ENCODE peak calls at places on chromosomes 3 and 15, in seven cellular contexts. W is mucosa of gallbladder; F is A673; R is stimulated activated CD4-positive, alpha-beta T cell treated with anti-CD3 and anti-CD28 coated beads, TNF-alpha, amount 100 ng/mL, for 1 hour; A is epithelial cell of esophagus; J is left kidney; O is CD8-positive, alpha-beta T cell. T is an unnamed sample.
A peak's percentile ranks its signal among the peaks of the same experiment; 100 is the strongest.

GRCh38 chr3:58585005-58585786 is 8.0 kb upstream of the FAM107A start:
- DNase-seq in R (no peak), A (peak; percentile 68), O (peak; percentile 13), W (peak; percentile 71), J (peak; percentile 93), F (peak; percentile 68), T (peak; percentile 77)

GRCh38 chr3:64871955-64872354 is 184.2 kb upstream of the ADAMTS9 start:
- DNase-seq in A (no peak), F (no peak), J (no peak), O (no peak), W (no peak), R (no peak), T (no peak)

GRCh38 chr3:184180165-184180564 is 5.5 kb downstream of the AP2M1 start:
- DNase-seq in W (no peak), J (no peak), A (no peak), O (no peak), F (no peak), R (no peak), T (no peak)

GRCh38 chr3:18354706-18355105 is 70.4 kb downstream of the SATB1 start:
- DNase-seq in A (no peak), J (no peak), F (no peak), O (no peak), W (no peak), R (no peak), T (no peak)

GRCh38 chr3:151356791-151357460 is 27.6 kb upstream of the P2RY13 start:
- DNase-seq in J (no peak), R (no peak), F (no peak), W (no peak), O (no peak), A (peak; percentile 8), T (peak; percentile 35)

GRCh38 chr15:81338422-81339007 is 14.6 kb upstream of the STARD5 start:
- DNase-seq in R (no peak), F (peak; percentile 9), A (peak; percentile 40), W (no peak), O (no peak), J (peak; percentile 47), T (peak; percentile 11)

GRCh38 chr3:43327184-43327950 is 41.0 kb downstream of the SNRK start:
- DNase-seq in J (peak; percentile 35), O (no peak), A (no peak), W (no peak), F (no peak), R (no peak), T (peak; percentile 96)

GRCh38 chr3:170323371-170323770 is 34.1 kb upstream of the SKIL start:
- DNase-seq in O (no peak), W (no peak), J (peak; percentile 34), R (no peak), A (no peak), F (no peak), T (no peak)

GRCh38 chr3:21750291-21750690 is 719 bp downstream of the ZNF385D start:
- DNase-seq in R (no peak), J (peak; percentile 37), A (peak; percentile 79), O (no peak), W (no peak), F (no peak), T (peak; percentile 3)

GRCh38 chr3:177427540-177427939 is 230.3 kb upstream of the TBL1XR1 start:
- DNase-seq in J (no peak), W (no peak), A (peak; percentile 36), O (no peak), R (no peak), F (no peak), T (no peak)

GRCh38 chr3:119318871-119319270 is 24.7 kb downstream of the ARHGAP31 start:
- DNase-seq in A (no peak), W (no peak), J (no peak), O (no peak), R (no peak), F (no peak), T (no peak)

GRCh38 chr15:47293763-47294162 is 423.5 kb upstream of the SEMA6D start:
- DNase-seq in R (no peak), O (no peak), F (peak; percentile 75), A (peak; percentile 70), J (peak; percentile 29), W (peak; percentile 66), T (no peak)

GRCh38 chr3:17469520-17469919 is 272.9 kb downstream of the TBC1D5 start:
- DNase-seq in W (no peak), O (no peak), F (peak; percentile 69), J (peak; percentile 15), A (peak; percentile 52), R (no peak), T (peak; percentile 52)

GRCh38 chr15:70053006-70053702 is 44.6 kb downstream of the TLE3 start:
- DNase-seq in O (no peak), J (no peak), R (no peak), W (no peak), A (no peak), F (no peak), T (no peak)

GRCh38 chr3:114356084-114357009 is 62.5 kb downstream of the TIGIT start:
- DNase-seq in O (no peak), F (peak; percentile 93), J (no peak), A (no peak), W (no peak), R (no peak), T (no peak)

GRCh38 chr3:8793242-8793641 is 23.8 kb upstream of the OXTR start:
- DNase-seq in O (no peak), J (peak; percentile 24), W (no peak), A (peak; percentile 87), R (no peak), F (no peak), T (no peak)

GRCh38 chr15:80489030-80489594 is 84.9 kb downstream of the ARNT2 start:
- DNase-seq in W (no peak), J (no peak), F (peak; percentile 3), R (no peak), A (peak; percentile 48), O (no peak), T (no peak)

GRCh38 chr3:178170698-178171535 is 365.3 kb upstream of the KCNMB2 start:
- DNase-seq in J (peak; percentile 33), F (peak; percentile 98), A (peak; percentile 78), W (no peak), O (no peak), R (no peak), T (peak; percentile 15)

GRCh38 chr15:68512052-68512451 is 66.7 kb upstream of the CORO2B start:
- DNase-seq in J (no peak), R (no peak), O (no peak), F (no peak), A (no peak), W (no peak), T (no peak)

GRCh38 chr3:38347421-38348200 is 1.0 kb downstream of the XYLB start:
- DNase-seq in O (no peak), W (no peak), J (no peak), A (no peak), R (no peak), F (no peak), T (no peak)

GRCh38 chr15:79171320-79172031 is 80.9 kb upstream of the RASGRF1 start:
- DNase-seq in F (no peak), J (no peak), R (no peak), O (no peak), A (no peak), W (no peak), T (no peak)

GRCh38 chr3:49712631-49713317 is 6.7 kb downstream of the AMIGO3 start:
- DNase-seq in F (no peak), R (no peak), O (no peak), W (no peak), A (no peak), J (no peak), T (no peak)

GRCh38 chr3:23341147-23341838 is 138.2 kb downstream of the UBE2E2 start:
- DNase-seq in O (no peak), F (peak; percentile 5), A (no peak), R (no peak), W (no peak), J (no peak), T (no peak)

GRCh38 chr15:40754574-40754882 is 526 bp downstream of the RMDN3 start:
- DNase-seq in A (peak; percentile 57), O (no peak), F (no peak), R (no peak), J (peak; percentile 27), W (no peak), T (peak; percentile 28)

GRCh38 chr3:29050155-29050554 is 230.7 kb upstream of the RBMS3 start:
- DNase-seq in A (no peak), R (no peak), J (no peak), W (no peak), O (no peak), F (no peak), T (no peak)